ENCODE peak calls at places on chromosomes 1 and 21, in four cellular contexts. One of them, this sample, is unnamed.

GRCh38 chr1:115062542-115063004 is 26.7 kb downstream of the TSPAN2 start:
- DNase-seq in HepG2: no peak
- DNase-seq in K562: no peak
- DNase-seq in H1: no peak
- DNase-seq in this sample: no peak

GRCh38 chr1:156090822-156091188 is 8.5 kb upstream of the MEX3A start:
- DNase-seq in HepG2: peak
- DNase-seq in K562: peak
- DNase-seq in H1: no peak
- DNase-seq in this sample: peak

GRCh38 chr1:154097873-154098272 is 57.0 kb downstream of the NUP210L start:
- DNase-seq in HepG2: no peak
- DNase-seq in K562: no peak
- DNase-seq in H1: no peak
- DNase-seq in this sample: no peak

GRCh38 chr1:54487571-54488050 is 60.4 kb upstream of the ACOT11 start:
- DNase-seq in HepG2: no peak
- DNase-seq in K562: no peak
- DNase-seq in H1: no peak
- DNase-seq in this sample: no peak

GRCh38 chr1:6753320-6754140 is 31.7 kb upstream of the CAMTA1 start:
- DNase-seq in HepG2: no peak
- DNase-seq in K562: no peak
- DNase-seq in H1: no peak
- DNase-seq in this sample: no peak

GRCh38 chr1:27536767-27537166 is 46.8 kb upstream of the WASF2 start:
- DNase-seq in HepG2: no peak
- DNase-seq in K562: no peak
- DNase-seq in H1: no peak
- DNase-seq in this sample: no peak

GRCh38 chr1:228149341-228150020 is at the start of gene GJC2:
- DNase-seq in HepG2: peak
- DNase-seq in K562: peak
- DNase-seq in H1: no peak
- DNase-seq in this sample: no peak

GRCh38 chr1:114334297-114334696 is 176.7 kb downstream of the TRIM33 start:
- DNase-seq in HepG2: no peak
- DNase-seq in K562: no peak
- DNase-seq in H1: no peak
- DNase-seq in this sample: no peak

GRCh38 chr1:67672260-67672803 is 12.7 kb upstream of the GADD45A start:
- DNase-seq in HepG2: no peak
- DNase-seq in K562: no peak
- DNase-seq in H1: no peak
- DNase-seq in this sample: no peak

GRCh38 chr1:44571712-44572571 is 102.3 kb downstream of the TMEM53 start:
- DNase-seq in HepG2: peak
- DNase-seq in K562: peak
- DNase-seq in H1: no peak
- DNase-seq in this sample: no peak

GRCh38 chr1:3548156-3548893 is 63.0 kb downstream of the MEGF6 start:
- DNase-seq in HepG2: no peak
- DNase-seq in K562: no peak
- DNase-seq in H1: no peak
- DNase-seq in this sample: no peak

GRCh38 chr1:2095394-2095793 is 45.2 kb downstream of the PRKCZ start:
- DNase-seq in HepG2: no peak
- DNase-seq in K562: no peak
- DNase-seq in H1: no peak
- DNase-seq in this sample: no peak

GRCh38 chr1:2090216-2090890 is 40.1 kb downstream of the PRKCZ start:
- DNase-seq in HepG2: no peak
- DNase-seq in K562: no peak
- DNase-seq in H1: no peak
- DNase-seq in this sample: no peak

GRCh38 chr1:2091611-2092604 is 41.7 kb downstream of the PRKCZ start:
- DNase-seq in HepG2: peak
- DNase-seq in K562: peak
- DNase-seq in H1: no peak
- DNase-seq in this sample: no peak

GRCh38 chr1:2093636-2094035 is 43.4 kb downstream of the PRKCZ start:
- DNase-seq in HepG2: no peak
- DNase-seq in K562: no peak
- DNase-seq in H1: no peak
- DNase-seq in this sample: no peak

DNA sequence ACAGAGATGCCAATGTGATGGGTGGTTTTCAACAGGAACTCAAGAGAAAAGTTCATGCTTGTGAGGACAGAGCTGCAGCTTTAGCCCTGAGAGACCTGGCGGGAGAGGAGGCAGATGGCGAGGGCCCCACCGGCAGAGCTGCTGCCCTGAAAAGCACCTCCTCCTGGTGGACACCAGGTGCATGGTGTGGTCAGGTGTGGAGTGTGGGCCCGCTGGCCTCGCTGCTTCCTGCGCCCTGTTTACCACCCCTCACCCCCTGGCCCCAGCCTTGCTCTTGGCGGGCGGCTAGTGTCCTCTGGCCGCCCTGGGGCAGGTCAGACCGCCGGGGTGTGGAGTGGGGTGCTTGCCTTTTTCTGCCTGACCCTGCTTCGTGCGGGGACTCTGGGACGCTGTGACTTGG is 42.8 kb downstream of the PRKCZ start:
- DNase-seq in HepG2: no peak
- DNase-seq in K562: no peak
- DNase-seq in H1: no peak
- DNase-seq in this sample: no peak
- TF ChIP-seq FOSL1 in HepG2: no peak
- TF ChIP-seq FOSL1 in K562: no peak
- TF ChIP-seq FOSL1 in H1: no peak
- TF ChIP-seq FOSL1 in this sample: no peak

DNA sequence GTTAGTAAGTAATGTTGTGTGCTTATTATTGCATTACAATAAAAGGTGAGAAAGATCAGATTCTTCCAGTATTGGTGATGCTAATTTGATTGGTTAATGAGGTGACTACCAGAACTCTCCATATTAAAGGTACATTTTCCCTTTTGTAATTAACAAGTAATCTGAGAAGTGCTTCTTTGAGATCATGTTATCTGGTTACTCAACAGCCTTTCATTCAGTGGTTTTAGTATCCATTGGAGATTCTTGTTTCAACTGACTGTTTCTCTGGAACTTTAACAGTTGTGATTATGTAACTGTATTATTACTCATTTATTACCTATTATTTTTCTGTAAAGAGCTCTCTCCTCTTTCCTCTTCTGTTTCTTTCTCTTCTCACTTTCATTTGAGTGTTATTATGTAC is 86.7 kb downstream of the PEX14 start:
- DNase-seq in HepG2: no peak
- DNase-seq in K562: no peak
- DNase-seq in H1: no peak
- DNase-seq in this sample: no peak
- TF ChIP-seq FOSL1 in HepG2: no peak
- TF ChIP-seq FOSL1 in K562: no peak
- TF ChIP-seq FOSL1 in H1: no peak
- TF ChIP-seq FOSL1 in this sample: no peak

GRCh38 chr21:46185717-46186116 is 1.5 kb upstream of the SPATC1L start:
- DNase-seq in HepG2: no peak
- DNase-seq in K562: peak
- DNase-seq in H1: no peak
- DNase-seq in this sample: no peak
- TF ChIP-seq FOSL1 in HepG2: no peak
- TF ChIP-seq FOSL1 in K562: no peak
- TF ChIP-seq FOSL1 in H1: no peak
- TF ChIP-seq FOSL1 in this sample: no peak

GRCh38 chr21:38811257-38811656 is 5.5 kb downstream of the ETS2 start:
- DNase-seq in HepG2: no peak
- DNase-seq in K562: no peak
- DNase-seq in H1: no peak
- DNase-seq in this sample: no peak
- TF ChIP-seq FOSL1 in HepG2: no peak
- TF ChIP-seq FOSL1 in K562: no peak
- TF ChIP-seq FOSL1 in H1: no peak
- TF ChIP-seq FOSL1 in this sample: no peak

GRCh38 chr1:34800214-34800613 is 7.4 kb downstream of the GJA4 start:
- DNase-seq in HepG2: no peak
- DNase-seq in K562: peak
- DNase-seq in H1: no peak
- DNase-seq in this sample: no peak
- TF ChIP-seq FOSL1 in HepG2: no peak
- TF ChIP-seq FOSL1 in K562: peak
- TF ChIP-seq FOSL1 in H1: no peak
- TF ChIP-seq FOSL1 in this sample: no peak

GRCh38 chr1:4729108-4729506 is 74.7 kb downstream of the AJAP1 start:
- DNase-seq in HepG2: no peak
- DNase-seq in K562: no peak
- DNase-seq in H1: no peak
- DNase-seq in this sample: no peak

GRCh38 chr1:4733446-4734175 is 79.2 kb downstream of the AJAP1 start:
- DNase-seq in HepG2: no peak
- DNase-seq in K562: no peak
- DNase-seq in H1: no peak
- DNase-seq in this sample: no peak

GRCh38 chr1:4726620-4727341 is 72.4 kb downstream of the AJAP1 start:
- DNase-seq in HepG2: no peak
- DNase-seq in K562: no peak
- DNase-seq in H1: no peak
- DNase-seq in this sample: no peak

GRCh38 chr1:4728319-4729107 is 74.1 kb downstream of the AJAP1 start:
- DNase-seq in HepG2: no peak
- DNase-seq in K562: no peak
- DNase-seq in H1: no peak
- DNase-seq in this sample: no peak

GRCh38 chr1:4730078-4730477 is 75.7 kb downstream of the AJAP1 start:
- DNase-seq in HepG2: no peak
- DNase-seq in K562: no peak
- DNase-seq in H1: no peak
- DNase-seq in this sample: no peak
- TF ChIP-seq FOSL1 in HepG2: no peak
- TF ChIP-seq FOSL1 in K562: no peak
- TF ChIP-seq FOSL1 in H1: no peak
- TF ChIP-seq FOSL1 in this sample: no peak

GRCh38 chr1:207318072-207318619 is 3.3 kb upstream of the CD55 start:
- DNase-seq in HepG2: no peak
- DNase-seq in K562: no peak
- DNase-seq in H1: no peak
- DNase-seq in this sample: no peak
- TF ChIP-seq FOSL1 in HepG2: no peak
- TF ChIP-seq FOSL1 in K562: peak
- TF ChIP-seq FOSL1 in H1: no peak
- TF ChIP-seq FOSL1 in this sample: no peak

GRCh38 chr1:5709976-5710375 is 282.2 kb downstream of the NPHP4 start:
- DNase-seq in HepG2: no peak
- DNase-seq in K562: no peak
- DNase-seq in H1: no peak
- DNase-seq in this sample: no peak

GRCh38 chr1:5707566-5708178 is 284.6 kb downstream of the NPHP4 start:
- DNase-seq in HepG2: no peak
- DNase-seq in K562: no peak
- DNase-seq in H1: no peak
- DNase-seq in this sample: peak

GRCh38 chr1:5709461-5709860 is 282.8 kb downstream of the NPHP4 start:
- DNase-seq in HepG2: no peak
- DNase-seq in K562: no peak
- DNase-seq in H1: no peak
- DNase-seq in this sample: no peak

GRCh38 chr1:5706239-5706638 is 286.0 kb downstream of the NPHP4 start:
- DNase-seq in HepG2: no peak
- DNase-seq in K562: no peak
- DNase-seq in H1: no peak
- DNase-seq in this sample: no peak

GRCh38 chr1:5708266-5708978 is 283.8 kb downstream of the NPHP4 start:
- DNase-seq in HepG2: no peak
- DNase-seq in K562: no peak
- DNase-seq in H1: no peak
- DNase-seq in this sample: no peak
- TF ChIP-seq FOSL1 in HepG2: no peak
- TF ChIP-seq FOSL1 in K562: no peak
- TF ChIP-seq FOSL1 in H1: no peak
- TF ChIP-seq FOSL1 in this sample: no peak